ENCODE peak calls at places on chromosomes 2 and 18, in four cellular contexts. One of them, this sample, is unnamed.

GRCh38 chr18:72375628-72376027 is 168.5 kb downstream of the CBLN2 start:
- DNase-seq in HCT116: no peak
- DNase-seq in GM12878: no peak
- DNase-seq in K562: no peak
- DNase-seq in this sample: no peak

GRCh38 chr18:31241900-31242409 is 76.0 kb upstream of the DSG1 start:
- DNase-seq in HCT116: peak; percentile 99
- DNase-seq in GM12878: no peak
- DNase-seq in K562: peak; percentile 38
- DNase-seq in this sample: peak; percentile 84

GRCh38 chr2:31675485-31675901 is 94.8 kb upstream of the SRD5A2 start:
- DNase-seq in HCT116: peak; percentile 15
- DNase-seq in GM12878: no peak
- DNase-seq in K562: no peak
- DNase-seq in this sample: no peak

GRCh38 chr18:4063545-4063944 is 391.6 kb downstream of the DLGAP1 start:
- DNase-seq in HCT116: no peak
- DNase-seq in GM12878: no peak
- DNase-seq in K562: no peak
- DNase-seq in this sample: no peak

GRCh38 chr2:48202863-48203642 is 296.8 kb upstream of the FBXO11 start:
- DNase-seq in HCT116: no peak
- DNase-seq in GM12878: no peak
- DNase-seq in K562: no peak
- DNase-seq in this sample: no peak

GRCh38 chr2:22867921-22868320 is 517.1 kb upstream of the KLHL29 start:
- DNase-seq in HCT116: no peak
- DNase-seq in GM12878: no peak
- DNase-seq in K562: no peak
- DNase-seq in this sample: no peak

GRCh38 chr18:8742382-8743361 is 37.3 kb downstream of the MTCL1 start:
- DNase-seq in HCT116: no peak
- DNase-seq in GM12878: no peak
- DNase-seq in K562: no peak
- DNase-seq in this sample: no peak

GRCh38 chr2:28408764-28409599 is 16.3 kb downstream of the FOSL2 start:
- DNase-seq in HCT116: peak; percentile 84
- DNase-seq in GM12878: no peak
- DNase-seq in K562: no peak
- DNase-seq in this sample: no peak

GRCh38 chr2:224160917-224161316 is 121.8 kb upstream of the SERPINE2 start:
- DNase-seq in HCT116: no peak
- DNase-seq in GM12878: no peak
- DNase-seq in K562: no peak
- DNase-seq in this sample: peak; percentile 8

GRCh38 chr2:153477096-153477555 is 1.4 kb downstream of the RPRM start:
- DNase-seq in HCT116: no peak
- DNase-seq in GM12878: no peak
- DNase-seq in K562: no peak
- DNase-seq in this sample: peak; percentile 58

GRCh38 chr2:189646521-189646920 is 14.7 kb upstream of the ASNSD1 start:
- DNase-seq in HCT116: no peak
- DNase-seq in GM12878: no peak
- DNase-seq in K562: no peak
- DNase-seq in this sample: no peak

GRCh38 chr2:106296182-106296815 is 102.2 kb upstream of the UXS1 start:
- DNase-seq in HCT116: no peak
- DNase-seq in GM12878: no peak
- DNase-seq in K562: no peak
- DNase-seq in this sample: no peak

GRCh38 chr2:217822296-217823252 is 180.2 kb downstream of the TNS1 start:
- DNase-seq in HCT116: no peak
- DNase-seq in GM12878: no peak
- DNase-seq in K562: no peak
- DNase-seq in this sample: no peak

GRCh38 chr18:3511980-3512379 is 62.0 kb downstream of the TGIF1 start:
- DNase-seq in HCT116: no peak
- DNase-seq in GM12878: no peak
- DNase-seq in K562: no peak
- DNase-seq in this sample: no peak

GRCh38 chr2:136126021-136126420 is 8.1 kb upstream of the CXCR4 start:
- DNase-seq in HCT116: no peak
- DNase-seq in GM12878: no peak
- DNase-seq in K562: no peak
- DNase-seq in this sample: no peak

DNA sequence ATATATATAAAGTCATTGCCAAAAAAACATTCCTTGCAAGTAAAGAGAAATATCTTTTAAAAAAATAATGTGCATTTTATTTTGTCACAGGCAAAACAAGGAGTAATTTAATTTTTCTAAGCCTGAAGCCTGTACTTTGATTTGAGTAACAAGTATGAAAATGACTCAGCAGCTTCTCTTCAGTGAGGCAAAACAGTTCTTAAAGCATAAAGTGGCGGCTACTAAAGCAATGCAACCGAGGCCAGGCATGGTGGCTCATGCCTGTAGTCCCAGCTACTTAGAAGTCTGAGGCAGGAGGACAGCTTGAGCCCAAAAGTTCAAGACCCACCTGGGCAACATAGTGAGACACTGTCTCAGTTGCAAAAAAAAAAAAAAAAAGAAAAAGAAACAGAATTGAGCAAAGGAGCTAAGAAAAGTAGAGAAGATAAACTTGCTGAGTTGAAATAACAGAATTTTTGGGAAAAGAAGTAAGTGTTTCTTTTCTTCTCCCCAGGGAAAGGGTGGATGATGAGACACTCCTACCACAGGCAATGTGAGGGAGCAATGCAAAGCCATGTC is 29.6 kb downstream of the DOK1 start:
- DNase-seq in HCT116: no peak
- DNase-seq in GM12878: peak; percentile 53
- DNase-seq in K562: no peak
- DNase-seq in this sample: no peak
- TF ChIP-seq EGR1 in HCT116: no peak
- TF ChIP-seq EGR1 in GM12878: no peak
- TF ChIP-seq EGR1 in K562: no peak
- TF ChIP-seq EGR1 in this sample: no peak

DNA sequence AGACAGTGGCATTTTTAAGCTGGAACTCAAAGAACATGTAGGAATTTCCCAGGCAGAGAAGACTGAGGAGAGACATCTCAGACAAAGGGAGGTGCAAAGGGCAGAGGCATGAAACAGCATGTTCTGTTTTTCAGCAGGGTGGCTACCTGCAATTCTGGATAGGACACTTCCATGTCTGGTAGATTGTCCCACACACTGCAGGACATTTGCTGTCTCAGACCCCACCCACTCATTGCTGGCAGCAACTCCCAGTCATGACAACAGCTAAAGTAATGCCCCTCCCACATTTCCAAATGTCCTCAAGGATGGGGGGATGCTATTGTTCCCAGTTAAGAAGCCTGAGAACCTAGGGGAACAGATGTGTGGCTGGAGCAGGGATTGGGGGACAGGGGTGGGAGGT is 40.8 kb downstream of the ANKRD44 start:
- DNase-seq in HCT116: no peak
- DNase-seq in GM12878: no peak
- DNase-seq in K562: no peak
- DNase-seq in this sample: no peak
- TF ChIP-seq EGR1 in HCT116: no peak
- TF ChIP-seq EGR1 in GM12878: no peak
- TF ChIP-seq EGR1 in K562: no peak
- TF ChIP-seq EGR1 in this sample: no peak

GRCh38 chr2:879540-879939 is 71.1 kb upstream of the SNTG2 start:
- DNase-seq in HCT116: no peak
- DNase-seq in GM12878: no peak
- DNase-seq in K562: no peak
- DNase-seq in this sample: no peak

GRCh38 chr2:877747-878146 is 72.9 kb upstream of the SNTG2 start:
- DNase-seq in HCT116: no peak
- DNase-seq in GM12878: no peak
- DNase-seq in K562: no peak
- DNase-seq in this sample: no peak

GRCh38 chr2:881204-881918 is 69.3 kb upstream of the SNTG2 start:
- DNase-seq in HCT116: no peak
- DNase-seq in GM12878: peak; percentile 21
- DNase-seq in K562: no peak
- DNase-seq in this sample: no peak

GRCh38 chr2:878245-878930 is 72.3 kb upstream of the SNTG2 start:
- DNase-seq in HCT116: no peak
- DNase-seq in GM12878: no peak
- DNase-seq in K562: no peak
- DNase-seq in this sample: no peak

DNA sequence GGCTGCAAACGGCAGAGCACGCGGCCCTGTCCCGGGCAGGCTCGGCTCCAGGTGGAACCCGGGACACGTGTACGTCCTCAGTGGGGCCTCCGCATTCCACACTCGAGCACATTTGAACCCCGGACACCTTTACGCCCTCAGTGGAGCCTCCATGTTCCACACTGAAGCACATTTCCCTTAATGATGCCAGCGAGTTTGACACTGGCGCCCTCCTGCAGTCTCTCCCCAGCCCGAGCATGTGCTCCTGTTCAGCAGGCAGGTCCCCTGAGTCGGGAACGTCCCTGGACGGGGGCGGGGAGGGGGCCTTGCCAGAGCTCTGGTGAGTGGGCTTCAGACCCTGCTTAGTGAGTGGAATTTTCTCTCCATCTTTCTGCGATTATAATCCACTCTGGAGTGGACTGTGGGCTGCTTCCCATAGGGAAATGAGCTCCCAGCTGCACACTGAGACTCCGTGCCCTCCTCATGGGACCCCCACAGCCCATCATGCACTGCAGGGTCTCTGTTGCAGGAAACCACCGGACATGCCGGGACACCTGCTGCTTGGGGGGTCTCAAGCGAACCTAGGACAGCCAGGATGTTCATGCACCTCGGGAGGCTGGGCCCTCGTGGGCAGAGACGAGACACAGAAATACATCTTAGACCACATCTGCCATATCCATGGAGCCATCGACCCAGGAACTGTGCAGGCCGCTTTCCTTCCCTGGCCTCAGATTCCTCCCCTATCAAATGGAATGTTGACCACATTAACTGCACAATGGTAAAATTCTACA is 70.3 kb upstream of the SNTG2 start:
- DNase-seq in HCT116: no peak
- DNase-seq in GM12878: no peak
- DNase-seq in K562: no peak
- DNase-seq in this sample: no peak
- TF ChIP-seq EGR1 in HCT116: no peak
- TF ChIP-seq EGR1 in GM12878: no peak
- TF ChIP-seq EGR1 in K562: no peak
- TF ChIP-seq EGR1 in this sample: no peak

GRCh38 chr2:186629245-186629996 is 39.6 kb downstream of the ITGAV start:
- DNase-seq in HCT116: no peak
- DNase-seq in GM12878: no peak
- DNase-seq in K562: no peak
- DNase-seq in this sample: no peak
- TF ChIP-seq EGR1 in HCT116: no peak
- TF ChIP-seq EGR1 in GM12878: no peak
- TF ChIP-seq EGR1 in K562: no peak
- TF ChIP-seq EGR1 in this sample: no peak

DNA sequence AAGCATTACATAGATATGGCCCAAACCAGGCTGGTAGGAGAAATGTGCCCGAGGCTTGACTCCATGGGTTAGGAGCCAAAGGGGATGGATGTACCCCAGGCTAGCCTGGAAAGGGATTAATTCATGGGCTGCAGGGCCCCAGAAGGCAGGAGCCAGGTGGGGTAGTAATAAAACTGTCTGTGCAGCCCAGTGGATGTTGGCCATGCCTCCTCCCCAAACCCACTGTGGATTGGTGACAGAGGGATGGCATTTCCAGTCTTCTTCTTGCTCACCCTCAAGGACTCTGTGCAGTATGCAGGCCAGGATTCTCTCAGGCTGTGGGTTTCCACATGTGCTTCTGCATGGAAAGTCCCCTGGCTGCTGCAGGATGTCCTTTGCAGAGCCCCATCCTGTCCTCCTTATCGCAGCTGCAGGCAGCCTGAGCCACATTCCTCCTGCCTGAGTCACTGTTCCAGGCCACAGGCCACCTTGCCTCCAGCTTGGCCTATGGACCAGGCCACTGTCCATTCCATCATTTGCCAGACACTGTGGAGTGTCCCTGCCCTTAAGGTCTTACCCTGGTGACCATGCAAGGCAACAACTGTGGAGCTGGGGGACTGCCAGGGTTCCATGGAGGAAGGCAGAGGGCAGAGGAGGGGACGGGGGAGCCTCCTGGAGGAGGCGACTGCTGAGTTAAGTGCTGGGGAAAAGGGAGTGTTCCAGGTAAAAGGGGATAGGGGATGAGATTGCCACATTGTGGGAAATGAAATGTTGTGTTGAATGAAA is 38.9 kb downstream of the INO80C start:
- DNase-seq in HCT116: peak; percentile 34
- DNase-seq in GM12878: peak; percentile 20
- DNase-seq in K562: peak; percentile 83
- DNase-seq in this sample: peak; percentile 55
- TF ChIP-seq EGR1 in HCT116: no peak
- TF ChIP-seq EGR1 in GM12878: no peak
- TF ChIP-seq EGR1 in K562: no peak
- TF ChIP-seq EGR1 in this sample: no peak

GRCh38 chr2:240623531-240624010 is 1.7 kb upstream of the GPR35 start:
- DNase-seq in HCT116: no peak
- DNase-seq in GM12878: no peak
- DNase-seq in K562: no peak
- DNase-seq in this sample: no peak

GRCh38 chr2:240624011-240624949 is 1.0 kb upstream of the GPR35 start:
- DNase-seq in HCT116: no peak
- DNase-seq in GM12878: no peak
- DNase-seq in K562: no peak
- DNase-seq in this sample: no peak

GRCh38 chr2:240622631-240623235 is 2.5 kb upstream of the GPR35 start:
- DNase-seq in HCT116: no peak
- DNase-seq in GM12878: no peak
- DNase-seq in K562: no peak
- DNase-seq in this sample: no peak

GRCh38 chr2:240626531-240627300 is 1.4 kb downstream of the GPR35 start:
- DNase-seq in HCT116: no peak
- DNase-seq in GM12878: no peak
- DNase-seq in K562: no peak
- DNase-seq in this sample: no peak

GRCh38 chr2:240624950-240625621 is at the start of gene GPR35:
- DNase-seq in HCT116: no peak
- DNase-seq in GM12878: peak; percentile 42
- DNase-seq in K562: peak; percentile 64
- DNase-seq in this sample: no peak
- TF ChIP-seq EGR1 in HCT116: no peak
- TF ChIP-seq EGR1 in GM12878: no peak
- TF ChIP-seq EGR1 in K562: no peak
- TF ChIP-seq EGR1 in this sample: no peak

DNA sequence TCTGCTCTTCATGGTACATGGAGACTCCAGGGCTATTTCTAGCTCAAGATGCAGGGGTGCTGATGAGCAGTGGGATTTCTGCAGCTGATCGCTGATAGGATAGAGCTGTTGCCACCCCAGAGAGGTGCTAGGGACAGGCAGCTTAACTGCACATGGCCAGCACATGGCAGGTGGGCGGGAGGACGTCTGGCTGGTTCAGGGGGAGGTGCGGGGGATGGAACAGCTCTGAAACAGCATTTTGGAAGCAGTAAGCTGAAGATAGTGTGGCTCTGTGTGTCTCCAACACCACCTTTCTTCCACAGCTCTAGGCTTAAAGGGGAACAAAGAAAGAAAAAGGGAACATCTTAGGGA is 151.9 kb upstream of the PELI1 start:
- DNase-seq in HCT116: no peak
- DNase-seq in GM12878: no peak
- DNase-seq in K562: no peak
- DNase-seq in this sample: no peak
- TF ChIP-seq EGR1 in HCT116: no peak
- TF ChIP-seq EGR1 in GM12878: no peak
- TF ChIP-seq EGR1 in K562: peak; percentile 34
- TF ChIP-seq EGR1 in this sample: no peak